ENCODE peak calls at places on chromosome 9, in seven cellular contexts. V is CD4-positive, alpha-beta T cell; O is left ventricle myocardium inferior; C is brain microvascular endothelial cell; Y is COR-L47; E is cardiac fibroblast; Z is amniotic stem cell. H is an unnamed sample.

GRCh38 chr9:125929846-125930245 is 182.7 kb downstream of the PBX3 start:
- DNase-seq in V (no peak), O (no peak), C (no peak), Y (no peak), E (no peak), Z (no peak), H (no peak)

GRCh38 chr9:94002316-94003140 is 47.4 kb upstream of the BARX1 start:
- DNase-seq in V (no peak), O (no peak), C (peak; percentile 52), Y (peak; percentile 73), E (peak; percentile 69), Z (no peak), H (peak; percentile 31)

GRCh38 chr9:107740088-107740980 is 250.8 kb upstream of the KLF4 start:
- DNase-seq in V (no peak), O (peak; percentile 39), C (no peak), Y (no peak), E (peak; percentile 82), Z (no peak), H (no peak)

GRCh38 chr9:137371966-137372651 is 50.9 kb downstream of the EXD3 start:
- DNase-seq in V (no peak), O (no peak), C (no peak), Y (no peak), E (no peak), Z (no peak), H (no peak)

GRCh38 chr9:72579190-72579589 is 57.8 kb downstream of the TMC1 start:
- DNase-seq in V (no peak), O (peak; percentile 37), C (peak; percentile 68), Y (no peak), E (peak; percentile 78), Z (no peak), H (no peak)

GRCh38 chr9:34591091-34591910 is 1.8 kb upstream of the CNTFR start:
- DNase-seq in V (peak; percentile 72), O (peak; percentile 88), C (peak; percentile 61), Y (peak; percentile 46), E (peak; percentile 83), Z (peak; percentile 20), H (no peak)

GRCh38 chr9:35564658-35565061 is 40.4 kb upstream of the TESK1 start:
- DNase-seq in V (no peak), O (no peak), C (no peak), Y (no peak), E (no peak), Z (no peak), H (no peak)

GRCh38 chr9:109051733-109052132 is 38.4 kb upstream of the CTNNAL1 start:
- DNase-seq in V (no peak), O (no peak), C (no peak), Y (no peak), E (no peak), Z (no peak), H (no peak)

GRCh38 chr9:15541862-15542261 is 11.0 kb upstream of the CCDC171 start:
- DNase-seq in V (no peak), O (no peak), C (no peak), Y (no peak), E (no peak), Z (no peak), H (no peak)

GRCh38 chr9:72977670-72978069 is 24.8 kb upstream of the ALDH1A1 start:
- DNase-seq in V (no peak), O (no peak), C (no peak), Y (no peak), E (no peak), Z (no peak), H (no peak)

GRCh38 chr9:2620876-2621677 is 510 bp upstream of the VLDLR start:
- DNase-seq in V (no peak), O (peak; percentile 85), C (peak; percentile 68), Y (peak; percentile 85), E (peak; percentile 79), Z (peak; percentile 82), H (peak; percentile 65)

GRCh38 chr9:85949591-85950335 is 8.8 kb downstream of the NAA35 start:
- DNase-seq in V (no peak), O (no peak), C (no peak), Y (no peak), E (peak; percentile 27), Z (no peak), H (no peak)

GRCh38 chr9:19149230-19149629 is 21.9 kb upstream of the PLIN2 start:
- DNase-seq in V (no peak), O (no peak), C (no peak), Y (no peak), E (peak; percentile 70), Z (no peak), H (no peak)

GRCh38 chr9:86925686-86926085 is 21.6 kb downstream of the GAS1 start:
- DNase-seq in V (no peak), O (no peak), C (no peak), Y (no peak), E (peak; percentile 69), Z (no peak), H (no peak)

GRCh38 chr9:117400131-117400530 is 14.7 kb downstream of the ASTN2 start:
- DNase-seq in V (no peak), O (no peak), C (no peak), Y (peak; percentile 82), E (no peak), Z (no peak), H (peak; percentile 96)

GRCh38 chr9:121837113-121838010 is 185.9 kb downstream of the DAB2IP start:
- DNase-seq in V (no peak), O (peak; percentile 39), C (no peak), Y (no peak), E (peak; percentile 30), Z (no peak), H (no peak)

GRCh38 chr9:132078369-132079356 is 1.0 kb downstream of the MED27 start:
- DNase-seq in V (no peak), O (no peak), C (no peak), Y (peak; percentile 52), E (peak; percentile 63), Z (no peak), H (peak; percentile 38)

GRCh38 chr9:115035872-115036612 is 81.9 kb downstream of the TNC start:
- DNase-seq in V (no peak), O (no peak), C (peak; percentile 48), Y (no peak), E (peak; percentile 36), Z (peak; percentile 39), H (no peak)

H was measured in DMS79.